ENCODE peak calls at places on chromosomes 12 and 14, in ten cellular contexts. Y, M, G, D, N, O, B, X, U and Q are unnamed samples.

GRCh38 chr12:53737951-53738833 is 10.9 kb upstream of the CALCOCO1 start:
- DNase-seq in Y (no peak), M (no peak), G (peak; percentile 37), D (no peak), N (no peak), O (no peak), B (no peak), X (no peak), U (peak; percentile 35), Q (no peak)

GRCh38 chr14:28751467-28752058 is 15.0 kb upstream of the FOXG1 start:
- DNase-seq in Y (no peak), M (no peak), G (peak; percentile 29), D (peak; percentile 62), N (peak; percentile 70), O (no peak), B (no peak), X (peak; percentile 54), U (peak; percentile 66), Q (peak; percentile 42)

GRCh38 chr12:50188875-50189575 is 21.9 kb upstream of the CERS5 start:
- DNase-seq in Y (no peak), M (no peak), G (no peak), D (no peak), N (no peak), O (no peak), B (no peak), X (no peak), U (no peak), Q (no peak)

GRCh38 chr12:5377997-5378596 is 53.8 kb upstream of the NTF3 start:
- DNase-seq in Y (no peak), M (no peak), G (peak; percentile 23), D (no peak), N (no peak), O (no peak), B (no peak), X (peak; percentile 80), U (no peak), Q (no peak)

GRCh38 chr12:75585309-75585708 is 73.9 kb upstream of the KRR1 start:
- DNase-seq in Y (no peak), M (no peak), G (no peak), D (no peak), N (peak; percentile 81), O (no peak), B (no peak), X (no peak), U (no peak), Q (no peak)

GRCh38 chr12:66779466-66779865 is 100.6 kb upstream of the GRIP1 start:
- DNase-seq in Y (no peak), M (no peak), G (no peak), D (no peak), N (no peak), O (no peak), B (no peak), X (no peak), U (no peak), Q (no peak)

GRCh38 chr14:61537567-61538463 is 157.5 kb upstream of the HIF1A start:
- DNase-seq in Y (peak; percentile 98), M (no peak), G (peak; percentile 89), D (no peak), N (peak; percentile 87), O (no peak), B (no peak), X (peak; percentile 87), U (no peak), Q (no peak)

GRCh38 chr12:76276499-76277151 is 71.6 kb downstream of the BBS10 start:
- DNase-seq in Y (no peak), M (no peak), G (no peak), D (peak; percentile 50), N (no peak), O (no peak), B (no peak), X (no peak), U (no peak), Q (no peak)

GRCh38 chr14:22390824-22391461 is 198.1 kb downstream of the DAD1 start:
- DNase-seq in Y (no peak), M (peak; percentile 50), G (no peak), D (no peak), N (no peak), O (no peak), B (no peak), X (peak; percentile 51), U (no peak), Q (no peak)

GRCh38 chr14:50741571-50741970 is 73.5 kb upstream of the SAV1 start:
- DNase-seq in Y (no peak), M (no peak), G (no peak), D (no peak), N (peak; percentile 59), O (no peak), B (no peak), X (peak; percentile 18), U (no peak), Q (no peak)

GRCh38 chr12:105672576-105672975 is 342.1 kb downstream of the C12orf75 start:
- DNase-seq in Y (no peak), M (no peak), G (peak; percentile 45), D (no peak), N (no peak), O (no peak), B (no peak), X (no peak), U (no peak), Q (no peak)

GRCh38 chr12:79156846-79157463 is 292.4 kb downstream of the SYT1 start:
- DNase-seq in Y (no peak), M (no peak), G (no peak), D (no peak), N (no peak), O (no peak), B (no peak), X (no peak), U (no peak), Q (no peak)

GRCh38 chr14:37708481-37708880 is 113.1 kb downstream of the TTC6 start:
- DNase-seq in Y (no peak), M (no peak), G (no peak), D (no peak), N (peak; percentile 23), O (no peak), B (no peak), X (no peak), U (no peak), Q (no peak)

GRCh38 chr12:70982991-70983390 is 62.5 kb upstream of the PTPRR start:
- DNase-seq in Y (no peak), M (no peak), G (no peak), D (no peak), N (peak; percentile 28), O (no peak), B (no peak), X (no peak), U (no peak), Q (no peak)